ENCODE peak calls at places on chromosomes 6 and 20, in seven cellular contexts. S is sigmoid colon, U is fibroblast of lung, L is tibial artery, J is GM12878, Y is right atrium auricular region, E is suprapubic skin. Z is an unnamed sample.

GRCh38 chr6:18308070-18308735 is 43.9 kb upstream of the DEK start:
- DNase-seq in U (peak), S (no peak), Y (no peak), J (no peak), L (no peak), E (no peak), Z (peak)

GRCh38 chr6:158803733-158804143 is 15.4 kb downstream of the EZR start:
- DNase-seq in S (no peak), L (no peak), E (no peak), Y (no peak), U (peak), J (no peak), Z (peak)

GRCh38 chr6:169213814-169214520 is 39.7 kb downstream of the THBS2 start:
- DNase-seq in E (no peak), U (peak), S (peak), L (peak), Y (no peak), J (no peak), Z (no peak)

GRCh38 chr20:48820649-48820973 is 7.2 kb downstream of the PREX1 start:
- DNase-seq in J (no peak), U (no peak), E (no peak), L (no peak), S (no peak), Y (no peak), Z (no peak)

GRCh38 chr20:57282691-57283361 is 16.4 kb upstream of the BMP7 start:
- DNase-seq in J (no peak), U (no peak), L (no peak), E (no peak), Y (no peak), S (no peak), Z (no peak)

GRCh38 chr6:67887747-67888545 is 747.1 kb upstream of the ADGRB3 start:
- DNase-seq in L (no peak), S (no peak), U (no peak), E (no peak), Y (no peak), J (no peak), Z (no peak)

GRCh38 chr20:1754306-1754705 is 96.7 kb upstream of the SIRPG start:
- DNase-seq in L (no peak), S (no peak), J (no peak), U (peak), E (no peak), Y (no peak), Z (no peak)

GRCh38 chr6:80174931-80175572 is 68.6 kb downstream of the BCKDHB start:
- DNase-seq in U (peak), L (no peak), Y (no peak), J (no peak), S (no peak), E (no peak), Z (peak)

GRCh38 chr6:36997811-36998722 is 7.4 kb upstream of the FGD2 start:
- DNase-seq in J (no peak), U (no peak), L (no peak), Y (no peak), S (peak), E (peak), Z (no peak)

GRCh38 chr6:106347219-106347618 is 13.3 kb upstream of the CRYBG1 start:
- DNase-seq in E (no peak), J (no peak), Y (no peak), U (no peak), L (no peak), S (no peak), Z (no peak)

GRCh38 chr20:50837532-50838321 is 42.9 kb downstream of the BCAS4 start:
- DNase-seq in J (no peak), S (peak), U (peak), Y (peak), E (no peak), L (peak), Z (peak)

GRCh38 chr6:20674664-20675063 is 140.4 kb downstream of the CDKAL1 start:
- DNase-seq in J (no peak), L (no peak), E (no peak), S (no peak), U (no peak), Y (no peak), Z (no peak)

GRCh38 chr20:48238326-48238725 is 453.0 kb upstream of the SULF2 start:
- DNase-seq in L (no peak), S (peak), Y (no peak), E (peak), U (peak), J (no peak), Z (peak)

GRCh38 chr20:1830240-1830639 is 65.0 kb upstream of the SIRPA start:
- DNase-seq in L (no peak), U (peak), Y (peak), J (no peak), S (no peak), E (no peak), Z (peak)

GRCh38 chr6:39280247-39280731 is 33.9 kb downstream of the KCNK17 start:
- DNase-seq in L (no peak), E (no peak), Y (no peak), J (no peak), U (no peak), S (no peak), Z (no peak)

GRCh38 chr6:48048460-48049146 is 62.4 kb downstream of the PTCHD4 start:
- DNase-seq in U (no peak), L (no peak), Y (no peak), S (no peak), J (no peak), E (no peak), Z (no peak)

GRCh38 chr20:23309781-23310180 is 40.8 kb upstream of the NXT1 start:
- DNase-seq in E (no peak), S (peak), L (no peak), J (no peak), U (no peak), Y (no peak), Z (no peak)

GRCh38 chr6:169800668-169801395 is 49.4 kb downstream of the ERMARD start:
- DNase-seq in S (no peak), L (no peak), J (no peak), U (peak), E (no peak), Y (no peak), Z (peak)

GRCh38 chr6:41509596-41509995 is 36.6 kb upstream of the FOXP4 start:
- DNase-seq in J (no peak), U (no peak), E (no peak), L (no peak), Y (no peak), S (no peak), Z (no peak)

GRCh38 chr20:31871602-31871954 is 1.1 kb downstream of the TTLL9 start:
- DNase-seq in J (no peak), L (no peak), U (no peak), S (no peak), E (no peak), Y (no peak), Z (no peak)

GRCh38 chr20:31869673-31869941 is 720 bp downstream of the DUSP15 start:
- DNase-seq in U (no peak), Y (no peak), L (no peak), J (no peak), E (no peak), S (no peak), Z (no peak)

GRCh38 chr20:31869942-31870702 is at the start of the genes DUSP15 and TTLL9:
- DNase-seq in L (peak), E (no peak), S (no peak), Y (no peak), J (no peak), U (no peak), Z (no peak)

GRCh38 chr20:31872406-31872805 is 2.0 kb downstream of the TTLL9 start:
- DNase-seq in U (no peak), S (no peak), E (no peak), J (no peak), L (no peak), Y (no peak), Z (no peak)

GRCh38 chr20:31870703-31871601 is 518 bp downstream of the TTLL9 start:
- DNase-seq in U (no peak), Y (no peak), S (no peak), E (no peak), L (no peak), J (no peak), Z (no peak)
- H3K4me3 ChIP-seq in U (no peak), Y (peak), S (peak), E (peak), L (peak), J (peak), Z (no peak)

GRCh38 chr6:140059947-140060346 is 685.5 kb upstream of the CITED2 start:
- DNase-seq in E (no peak), Y (no peak), J (no peak), U (peak), S (no peak), L (no peak), Z (no peak)
- TF ChIP-seq CTCF in E (no peak), Y (no peak), J (no peak), U (no peak), S (no peak), L (no peak), Z (no peak)

GRCh38 chr6:84228198-84228543 is 728 bp upstream of the CEP162 start:
- DNase-seq in J (no peak), U (no peak), E (no peak), L (no peak), S (no peak), Y (no peak), Z (no peak)
- H3K4me3 ChIP-seq in J (peak), U (peak), E (peak), L (peak), S (peak), Y (peak), Z (peak)

DNA sequence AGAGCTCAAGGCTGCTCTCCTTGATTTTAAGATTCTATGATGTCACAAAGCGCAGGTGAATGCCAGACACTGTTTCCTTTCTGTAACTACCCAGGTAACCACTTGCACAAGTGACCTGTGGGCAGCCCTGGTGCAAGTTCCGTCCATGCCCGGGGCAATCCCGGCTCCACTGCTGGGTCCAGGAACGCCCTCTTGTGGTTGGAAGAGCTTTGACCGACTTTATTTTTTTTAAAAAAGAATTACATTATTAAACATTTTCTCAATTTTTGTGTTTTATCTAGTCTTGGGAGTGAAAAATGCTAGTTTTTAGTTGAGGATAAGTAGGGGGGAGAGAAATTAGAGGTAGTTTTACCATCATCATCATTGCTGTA is 695.2 kb downstream of the QKI start:
- DNase-seq in E (no peak), S (no peak), Y (no peak), L (no peak), U (peak), J (no peak), Z (no peak)
- TF ChIP-seq CTCF in E (peak), S (no peak), Y (peak), L (peak), U (peak), J (peak), Z (peak)

GRCh38 chr20:25984933-25985332 is 288.3 kb upstream of the ZNF337 start:
- DNase-seq in Y (no peak), L (peak), S (peak), U (no peak), E (no peak), J (no peak), Z (peak)

GRCh38 chr20:25985597-25985996 is 288.9 kb upstream of the ZNF337 start:
- DNase-seq in J (no peak), L (peak), U (no peak), E (no peak), S (no peak), Y (no peak), Z (no peak)

GRCh38 chr20:25991051-25991755 is 294.6 kb upstream of the ZNF337 start:
- DNase-seq in E (no peak), S (no peak), J (no peak), Y (no peak), U (no peak), L (no peak), Z (no peak)

GRCh38 chr20:25989196-25989595 is 292.5 kb upstream of the ZNF337 start:
- DNase-seq in J (no peak), E (no peak), S (no peak), Y (no peak), U (no peak), L (no peak), Z (no peak)

GRCh38 chr20:25987073-25987927 is 290.6 kb upstream of the ZNF337 start:
- DNase-seq in L (peak), Y (no peak), J (no peak), U (peak), S (no peak), E (no peak), Z (peak)
- H3K4me3 ChIP-seq in L (peak), Y (peak), J (peak), U (no peak), S (peak), E (peak), Z (peak)

DNA sequence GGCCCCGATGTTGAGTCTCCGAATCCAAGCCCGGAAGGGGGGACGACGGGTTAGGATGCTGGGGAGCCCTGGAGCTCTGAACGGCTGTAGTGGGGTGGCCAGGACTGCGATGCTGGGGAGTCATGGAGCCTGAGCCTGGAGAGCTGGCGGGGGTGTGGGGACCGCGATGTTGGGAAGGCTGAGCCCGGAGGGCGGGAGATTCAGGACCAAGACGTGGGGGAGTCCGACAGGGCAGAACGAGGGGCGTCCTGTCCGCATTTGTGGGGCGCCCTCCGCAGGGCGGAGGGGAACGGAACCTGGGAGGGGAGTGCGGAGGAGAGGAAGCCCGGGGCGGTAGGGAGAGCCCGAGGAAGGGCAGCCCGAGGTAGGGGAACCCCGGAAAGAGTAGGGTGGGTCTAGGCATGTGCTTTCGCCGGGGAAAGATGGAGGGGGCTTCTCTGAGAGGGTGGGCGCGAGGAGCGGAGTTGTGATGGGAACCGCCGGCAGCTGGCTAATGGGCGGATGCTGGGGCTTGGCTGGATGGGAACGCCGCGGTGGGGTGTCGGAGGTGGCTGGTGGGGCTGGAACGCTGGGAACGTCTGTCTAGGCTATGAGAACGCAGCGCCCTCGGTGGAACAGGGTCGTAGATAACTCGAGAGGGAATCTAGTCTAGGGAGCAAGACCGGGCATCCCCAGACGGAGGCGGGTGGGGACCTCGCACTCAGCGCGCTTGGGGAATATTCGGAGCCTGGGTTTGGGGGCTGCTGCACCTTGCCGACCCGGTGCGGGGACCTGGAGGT is 681 bp downstream of the PAQR8 start:
- DNase-seq in L (peak), J (no peak), S (peak), Y (no peak), U (no peak), E (peak), Z (peak)
- TF ChIP-seq CTCF in L (no peak), J (peak), S (no peak), Y (no peak), U (no peak), E (no peak), Z (peak)